ENCODE peak calls at places on chromosomes 13 and 19, in four cellular contexts. V is thoracic aorta, Q is DND-41, I is psoas muscle. K is an unnamed sample.

GRCh38 chr13:77422724-77423123 is 95.8 kb upstream of the MYCBP2 start:
- DNase-seq in V (no peak), Q (no peak), I (no peak), K (no peak)

GRCh38 chr19:11138659-11139526 is 16.7 kb downstream of the SPC24 start:
- DNase-seq in V (peak; percentile 54), Q (no peak), I (peak; percentile 91), K (peak; percentile 92)

GRCh38 chr13:94549241-94550029 is 46.5 kb downstream of the TGDS start:
- DNase-seq in V (peak; percentile 67), Q (peak; percentile 88), I (peak; percentile 96), K (peak; percentile 95)

GRCh38 chr19:29941828-29942403 is at the start of gene URI1:
- DNase-seq in V (peak; percentile 65), Q (peak; percentile 92), I (peak; percentile 95), K (peak; percentile 91)

GRCh38 chr13:56349866-56350265 is 790.9 kb upstream of the PRR20A start:
- DNase-seq in V (no peak), Q (no peak), I (no peak), K (no peak)

GRCh38 chr19:29121684-29122083 is 91.3 kb downstream of the UQCRFS1 start:
- DNase-seq in V (no peak), Q (no peak), I (no peak), K (no peak)

GRCh38 chr13:25300861-25301346 is 521 bp upstream of the NUP58 start:
- DNase-seq in V (no peak), Q (no peak), I (peak; percentile 58), K (no peak)

GRCh38 chr13:111508164-111508870 is 187.9 kb downstream of the TEX29 start:
- DNase-seq in V (no peak), Q (no peak), I (no peak), K (no peak)

GRCh38 chr19:55165952-55166529 is 372 bp downstream of the DNAAF3 start:
- DNase-seq in V (no peak), Q (peak; percentile 65), I (peak; percentile 81), K (no peak)

GRCh38 chr13:51778407-51778806 is 25.6 kb downstream of the DHRS12 start:
- DNase-seq in V (no peak), Q (no peak), I (peak; percentile 45), K (no peak)

GRCh38 chr13:94822356-94822755 is 110.0 kb upstream of the SOX21 start:
- DNase-seq in V (no peak), Q (no peak), I (no peak), K (no peak)

GRCh38 chr13:96792188-96792587 is 202.1 kb downstream of the OXGR1 start:
- DNase-seq in V (no peak), Q (no peak), I (no peak), K (no peak)

GRCh38 chr13:96792736-96793444 is 201.4 kb downstream of the OXGR1 start:
- DNase-seq in V (no peak), Q (no peak), I (no peak), K (no peak)

DNA sequence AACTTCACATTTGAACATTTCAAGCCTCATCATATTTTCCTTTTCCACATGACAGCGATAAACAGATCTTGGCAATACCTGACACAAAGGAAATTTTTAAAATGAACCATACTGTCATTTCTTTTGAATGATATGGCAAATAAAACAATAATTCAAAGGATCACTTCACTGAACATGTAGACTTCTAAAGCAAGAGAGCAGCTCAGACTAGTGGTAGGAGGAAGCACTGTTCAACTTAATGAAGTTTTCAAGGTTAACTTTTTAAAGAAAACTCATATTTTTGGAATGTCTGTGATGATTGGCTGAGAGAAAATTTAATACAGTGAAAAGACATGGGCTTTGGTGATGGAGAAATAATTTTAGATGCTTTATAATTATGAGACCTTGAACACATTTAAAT is 198.0 kb downstream of the OXGR1 start:
- DNase-seq in V (no peak), Q (no peak), I (no peak), K (no peak)
- TF ChIP-seq CTCF in V (peak; percentile 31), Q (no peak), I (no peak), K (no peak)

GRCh38 chr13:74413482-74413881 is 279.3 kb upstream of the KLF12 start:
- DNase-seq in V (no peak), Q (no peak), I (no peak), K (no peak)
- H3K27ac ChIP-seq in V (no peak overlapping the region), Q (no peak overlapping the region), I (no peak overlapping the region), K (no peak overlapping the region)

DNA sequence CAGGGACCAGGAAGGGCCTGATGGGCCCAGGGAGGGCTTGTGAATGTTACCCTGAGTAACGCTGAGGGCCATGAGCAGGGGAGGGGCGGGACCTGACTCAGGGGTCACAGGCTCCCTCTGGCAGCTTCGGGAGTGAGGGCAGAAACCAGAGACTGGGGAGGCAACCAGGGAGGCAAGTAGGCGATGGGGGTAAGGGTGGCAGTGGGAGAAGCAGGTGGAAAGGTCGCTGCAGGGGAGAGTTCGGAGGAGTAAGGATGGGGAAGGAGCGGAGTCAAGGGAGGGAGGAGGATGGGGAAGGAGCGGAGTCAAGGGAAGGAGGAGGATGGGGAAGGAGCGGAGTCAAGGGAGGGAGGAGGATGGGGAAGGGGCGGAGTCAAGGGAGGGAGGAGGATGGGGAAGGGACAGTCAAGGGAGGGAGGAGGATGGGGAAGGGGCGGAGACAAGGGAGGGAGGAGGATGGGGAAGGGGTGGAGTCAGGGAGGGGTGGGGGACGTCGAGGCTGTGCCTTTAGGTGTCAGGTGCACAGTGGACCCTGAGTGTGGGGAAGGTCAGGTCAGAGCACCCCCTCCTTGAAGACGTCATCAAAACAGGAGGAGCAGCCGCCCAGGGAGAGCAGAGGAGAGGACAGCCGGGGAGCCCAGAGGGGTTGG is 15.5 kb upstream of the B3GNT3 start:
- DNase-seq in V (no peak), Q (no peak), I (no peak), K (no peak)
- H3K4me3 ChIP-seq in V (peak overlapping the region; percentile 49), Q (no peak overlapping the region), I (no peak overlapping the region), K (peak overlapping the region; percentile 38)

GRCh38 chr13:84605927-84606326 is 723.7 kb upstream of the SLITRK1 start:
- DNase-seq in V (no peak), Q (no peak), I (no peak), K (peak; percentile 50)
- TF ChIP-seq CTCF in V (no peak), Q (no peak), I (no peak), K (no peak)

DNA sequence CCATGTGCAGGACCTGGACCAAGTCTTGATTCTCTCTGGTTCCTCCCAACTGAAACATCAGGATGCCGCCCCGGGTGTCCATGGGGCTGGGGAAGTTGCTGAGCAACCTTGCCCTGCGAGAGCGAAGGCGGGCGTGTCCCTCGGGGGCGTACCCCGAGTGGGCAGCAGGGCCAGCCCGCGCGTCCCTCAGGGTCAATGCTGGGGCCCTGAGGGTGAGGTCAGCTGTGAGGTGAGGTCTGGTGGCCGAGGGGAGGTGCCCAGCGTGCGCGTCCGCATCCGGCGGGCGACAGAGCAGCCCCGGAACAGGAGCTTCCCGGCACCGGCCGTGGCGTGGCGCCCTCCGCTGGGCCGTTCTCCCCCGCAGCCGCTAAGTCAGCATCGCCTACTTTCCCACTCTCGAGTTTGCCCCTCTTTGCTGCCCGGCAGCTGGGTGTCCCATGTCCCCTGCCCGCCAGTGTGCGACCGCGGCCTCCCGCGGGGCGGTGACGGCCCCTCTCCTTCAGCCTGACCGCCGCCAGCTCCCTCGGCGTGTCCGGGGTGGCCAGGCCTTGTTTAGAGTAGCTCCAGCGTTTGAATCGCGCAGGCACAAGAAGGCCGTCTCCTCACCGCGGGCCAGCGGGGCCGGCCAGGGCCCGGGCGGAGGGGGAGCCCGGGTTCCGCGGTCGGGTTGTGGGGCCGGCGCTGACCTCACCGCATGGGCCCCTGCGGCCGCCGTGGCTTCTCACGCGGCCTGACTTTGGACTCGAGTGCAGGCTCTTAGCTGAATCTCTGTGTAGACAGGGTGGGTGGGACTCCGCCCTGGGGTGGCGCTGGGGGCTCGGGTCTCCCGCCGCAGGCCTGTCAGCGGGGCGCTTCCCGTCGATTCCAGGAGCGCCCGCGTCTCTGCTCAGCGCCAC is 33.0 kb downstream of the GJA3 start:
- DNase-seq in V (no peak), Q (peak; percentile 12), I (peak; percentile 83), K (peak; percentile 84)
- H3K27ac ChIP-seq in V (peak overlapping the region; percentile 65), Q (no peak overlapping the region), I (peak overlapping the region; percentile 76), K (peak overlapping the region; percentile 93)

GRCh38 chr19:18428173-18428836 is 9.1 kb downstream of the SSBP4 start:
- DNase-seq in V (no peak), Q (no peak), I (peak; percentile 50), K (no peak)

GRCh38 chr19:18431351-18432197 is 6.4 kb downstream of the ISYNA1 start:
- DNase-seq in V (no peak), Q (no peak), I (no peak), K (no peak)

GRCh38 chr19:18430417-18431144 is 7.4 kb downstream of the ISYNA1 start:
- DNase-seq in V (no peak), Q (no peak), I (no peak), K (no peak)

GRCh38 chr19:18428837-18429674 is 8.9 kb downstream of the ISYNA1 start:
- DNase-seq in V (no peak), Q (peak; percentile 90), I (peak; percentile 83), K (no peak)

GRCh38 chr19:18429717-18430416 is 8.1 kb downstream of the ISYNA1 start:
- DNase-seq in V (no peak), Q (peak; percentile 53), I (no peak), K (no peak)
- H3K4me3 ChIP-seq in V (peak overlapping the region; percentile 69), Q (peak overlapping the region; percentile 55), I (peak overlapping the region; percentile 41), K (peak overlapping the region; percentile 69)

DNA sequence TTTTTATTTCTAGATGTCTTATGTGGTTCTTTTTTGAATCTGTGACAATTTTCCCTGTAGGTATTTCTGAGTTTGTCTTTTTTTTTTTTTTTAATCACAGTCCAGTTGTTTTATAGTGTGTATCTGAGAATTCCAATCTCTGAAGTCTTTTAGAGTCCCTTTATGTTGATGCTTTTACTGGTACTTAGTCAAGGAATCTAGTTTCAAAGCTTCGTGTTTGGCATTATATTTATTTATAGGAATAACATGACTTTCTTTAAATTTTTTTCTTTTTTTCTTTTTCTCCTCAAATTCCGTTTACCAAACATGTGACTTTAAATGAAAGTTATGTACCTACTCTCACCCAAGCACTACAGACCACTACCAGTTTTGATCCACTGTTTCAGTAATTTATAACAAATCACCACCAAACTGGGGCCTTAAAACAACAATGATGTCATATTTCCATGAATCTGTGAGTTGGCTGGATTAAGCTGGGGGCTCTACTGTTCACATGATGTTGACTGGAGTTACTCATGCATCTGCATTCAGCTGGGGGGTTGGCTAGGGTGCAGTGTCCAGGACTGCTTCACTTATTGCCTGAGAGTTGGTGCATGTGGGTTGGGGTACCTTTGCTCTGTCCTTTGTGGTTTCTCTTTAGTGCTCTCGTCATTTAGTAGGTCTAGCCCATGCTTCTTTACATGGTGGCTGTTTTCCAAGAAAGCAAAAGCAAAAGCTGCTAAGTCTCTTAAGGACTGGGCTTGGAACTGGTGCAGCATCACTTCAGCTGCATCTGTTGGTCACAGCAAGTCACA is 22.3 kb downstream of the KCTD4 start:
- DNase-seq in V (no peak), Q (peak; percentile 18), I (no peak), K (no peak)
- TF ChIP-seq CTCF in V (no peak), Q (no peak), I (no peak), K (no peak)

DNA sequence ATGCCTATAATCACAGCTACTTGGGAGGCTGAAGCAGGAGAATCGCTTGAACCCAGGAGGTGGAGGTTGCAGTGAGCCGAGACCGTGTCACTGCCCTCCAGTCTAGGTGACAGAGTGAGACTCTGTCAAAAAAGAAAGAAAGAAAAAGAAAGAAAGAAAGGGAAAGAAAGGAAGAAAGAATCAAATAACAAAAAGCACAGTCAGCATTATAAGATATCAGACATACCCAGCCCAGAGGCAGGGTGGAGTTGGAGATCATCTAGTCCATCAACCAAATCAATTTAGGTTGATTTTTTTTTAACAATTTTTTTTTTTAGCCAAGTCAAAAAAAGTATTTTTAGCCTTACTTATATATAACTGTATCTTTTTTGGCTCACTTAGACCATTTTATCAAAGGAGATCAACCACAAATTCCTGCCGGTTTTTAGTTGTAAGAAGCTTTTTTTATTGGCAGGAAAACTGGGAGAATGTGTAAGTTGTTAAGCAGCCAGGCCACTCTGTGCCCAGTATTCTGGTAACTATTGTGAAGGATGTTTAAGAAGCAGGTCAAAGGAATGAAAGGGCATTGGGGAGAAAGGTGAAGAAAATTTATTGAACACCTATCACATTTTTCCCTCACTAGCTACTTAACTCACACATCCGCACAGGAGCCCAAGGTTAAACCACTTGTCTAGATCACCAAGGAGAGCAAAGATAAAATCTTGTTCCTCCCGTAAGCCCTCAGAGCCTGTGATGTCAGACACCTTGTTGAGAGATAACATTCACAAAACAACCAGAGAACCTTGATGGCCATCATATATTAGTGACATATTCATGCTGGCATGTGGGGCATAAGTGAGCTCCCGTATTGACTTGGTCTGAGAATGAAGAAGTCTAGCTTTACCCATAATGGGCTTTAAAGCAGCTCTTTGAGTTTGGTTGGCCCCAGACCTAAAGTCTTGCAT is 91.8 kb downstream of the COL4A2 start:
- DNase-seq in V (no peak), Q (no peak), I (no peak), K (no peak)
- H3K27ac ChIP-seq in V (peak overlapping the region; percentile 99), Q (no peak overlapping the region), I (peak overlapping the region; percentile 73), K (peak overlapping the region; percentile 98)

K was measured in coronary artery.